ENCODE peak calls at places on chromosomes 5 and 9, in eight cellular contexts. Q is mesendoderm; S is breast epithelium; N is right cardiac atrium; C is psoas muscle; K is stomach; Y is CD4-positive, alpha-beta memory T cell; E is HepG2. U is an unnamed sample.

GRCh38 chr5:151492729-151493128 is 45.3 kb downstream of the SLC36A1 start:
- DNase-seq in Q (peak; percentile 70), S (no peak), N (no peak), C (no peak), K (no peak), Y (no peak), E (no peak), U (no peak)

GRCh38 chr5:65010841-65011240 is 242.1 kb downstream of the CWC27 start:
- DNase-seq in Q (no peak), S (no peak), N (no peak), C (no peak), K (no peak), Y (no peak), E (no peak), U (no peak)

GRCh38 chr5:146337264-146337904 is 1.3 kb upstream of the POU4F3 start:
- DNase-seq in Q (peak; percentile 14), S (no peak), N (no peak), C (no peak), K (no peak), Y (no peak), E (no peak), U (no peak)

GRCh38 chr9:21933281-21933680 is 60.9 kb downstream of the CDKN2A start:
- DNase-seq in Q (peak; percentile 66), S (no peak), N (no peak), C (no peak), K (no peak), Y (no peak), E (no peak), U (no peak)

GRCh38 chr5:153483482-153483881 is 7.0 kb upstream of the GRIA1 start:
- DNase-seq in Q (no peak), S (no peak), N (no peak), C (no peak), K (no peak), Y (no peak), E (no peak), U (no peak)

GRCh38 chr9:4339357-4339756 is 39.5 kb upstream of the GLIS3 start:
- DNase-seq in Q (peak; percentile 86), S (peak; percentile 79), N (peak; percentile 88), C (peak; percentile 80), K (peak; percentile 90), Y (peak; percentile 76), E (peak; percentile 66), U (no peak)

GRCh38 chr9:18404482-18405029 is 69.4 kb upstream of the ADAMTSL1 start:
- DNase-seq in Q (no peak), S (no peak), N (no peak), C (no peak), K (no peak), Y (no peak), E (no peak), U (no peak)

GRCh38 chr9:89790542-89791109 is 185.8 kb downstream of the GADD45G start:
- DNase-seq in Q (no peak), S (no peak), N (no peak), C (no peak), K (no peak), Y (no peak), E (no peak), U (no peak)

GRCh38 chr9:2231831-2232230 is 216.7 kb downstream of the SMARCA2 start:
- DNase-seq in Q (no peak), S (no peak), N (no peak), C (no peak), K (no peak), Y (no peak), E (no peak), U (no peak)

GRCh38 chr5:101838329-101838964 is 457.6 kb downstream of the SLCO4C1 start:
- DNase-seq in Q (no peak), S (no peak), N (no peak), C (no peak), K (no peak), Y (no peak), E (no peak), U (no peak)

GRCh38 chr9:101711330-101711941 is 27.0 kb downstream of the GRIN3A start:
- DNase-seq in Q (peak; percentile 61), S (no peak), N (no peak), C (no peak), K (no peak), Y (no peak), E (peak; percentile 23), U (no peak)

GRCh38 chr5:132011561-132012384 is at the start of gene ACSL6:
- DNase-seq in Q (peak; percentile 18), S (no peak), N (peak; percentile 70), C (peak; percentile 43), K (peak; percentile 51), Y (peak; percentile 51), E (no peak), U (peak; percentile 74)

GRCh38 chr5:81486711-81487110 is 92.8 kb upstream of the ACOT12 start:
- DNase-seq in Q (peak; percentile 19), S (no peak), N (no peak), C (no peak), K (no peak), Y (no peak), E (no peak), U (no peak)

GRCh38 chr9:135830496-135830895 is 76.8 kb downstream of the CAMSAP1 start:
- DNase-seq in Q (no peak), S (no peak), N (no peak), C (no peak), K (no peak), Y (no peak), E (no peak), U (no peak)

GRCh38 chr9:135833864-135834263 is 73.5 kb downstream of the CAMSAP1 start:
- DNase-seq in Q (no peak), S (no peak), N (no peak), C (no peak), K (no peak), Y (no peak), E (no peak), U (no peak)

GRCh38 chr9:135840107-135840506 is 67.2 kb downstream of the CAMSAP1 start:
- DNase-seq in Q (no peak), S (no peak), N (no peak), C (no peak), K (no peak), Y (no peak), E (no peak), U (no peak)

GRCh38 chr9:135839516-135839915 is 67.8 kb downstream of the CAMSAP1 start:
- DNase-seq in Q (no peak), S (no peak), N (no peak), C (no peak), K (no peak), Y (no peak), E (no peak), U (no peak)

DNA sequence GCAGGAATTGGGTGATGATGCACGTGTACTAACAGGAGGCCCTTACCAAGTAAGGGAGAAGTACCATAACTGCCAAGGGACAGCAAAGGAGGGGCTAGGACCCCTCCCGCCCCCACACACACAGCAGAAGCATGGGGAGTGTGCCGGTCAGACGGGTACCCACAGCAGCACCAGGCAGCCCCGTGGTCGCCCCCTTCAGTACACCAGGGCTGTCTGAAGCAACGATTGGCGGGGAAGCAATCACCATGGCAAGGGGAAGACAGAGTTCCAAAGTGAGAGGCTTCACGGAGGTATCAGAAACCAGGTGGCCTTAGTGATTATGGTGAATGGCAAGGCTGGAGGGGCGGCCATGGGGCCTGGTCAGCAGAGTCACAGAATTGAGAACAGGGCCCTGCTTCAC is 72.2 kb downstream of the CAMSAP1 start:
- DNase-seq in Q (no peak), S (no peak), N (no peak), C (no peak), K (no peak), Y (no peak), E (no peak), U (no peak)
- H3K4me1 ChIP-seq in Q (no peaks in the 10 kb centered on the region), S (no peaks in the 10 kb centered on the region), N (no peaks in the 10 kb centered on the region), C (no peaks in the 10 kb centered on the region), K (peaks cover 7% of the 10 kb centered on the region), Y (no peaks in the 10 kb centered on the region), E (no peaks in the 10 kb centered on the region), U (no peaks in the 10 kb centered on the region)

GRCh38 chr5:181167814-181168488 is 20.6 kb downstream of the OR2V2 start:
- DNase-seq in Q (peak; percentile 91), S (no peak), N (no peak), C (no peak), K (no peak), Y (no peak), E (no peak), U (no peak)

GRCh38 chr5:181170237-181170830 is 22.9 kb downstream of the OR2V2 start:
- DNase-seq in Q (no peak), S (no peak), N (no peak), C (no peak), K (no peak), Y (no peak), E (no peak), U (no peak)

GRCh38 chr5:181166812-181167733 is 19.7 kb downstream of the OR2V2 start:
- DNase-seq in Q (no peak), S (no peak), N (no peak), C (no peak), K (no peak), Y (no peak), E (no peak), U (no peak)

GRCh38 chr5:181170996-181171395 is 23.6 kb downstream of the OR2V2 start:
- DNase-seq in Q (no peak), S (no peak), N (no peak), C (no peak), K (no peak), Y (no peak), E (no peak), U (no peak)

GRCh38 chr5:181168595-181169118 is 21.3 kb downstream of the OR2V2 start:
- DNase-seq in Q (no peak), S (no peak), N (no peak), C (no peak), K (no peak), Y (no peak), E (no peak), U (no peak)
- H3K4me1 ChIP-seq in Q (no peaks in the 10 kb centered on the region), S (no peaks in the 10 kb centered on the region), N (peaks cover 2% of the 10 kb centered on the region), C (no peaks in the 10 kb centered on the region), K (peaks cover 7% of the 10 kb centered on the region), Y (peaks cover 21% of the 10 kb centered on the region), E (peaks cover 51% of the 10 kb centered on the region), U (peaks cover 9% of the 10 kb centered on the region)

GRCh38 chr5:40386293-40386692 is 293.4 kb upstream of the PTGER4 start:
- DNase-seq in Q (peak; percentile 21), S (no peak), N (no peak), C (no peak), K (no peak), Y (peak; percentile 58), E (no peak), U (no peak)
- H3K4me1 ChIP-seq in Q (peaks cover 2% of the 10 kb centered on the region), S (no peaks in the 10 kb centered on the region), N (peaks cover 1% of the 10 kb centered on the region), C (no peaks in the 10 kb centered on the region), K (peaks cover 5% of the 10 kb centered on the region), Y (peaks cover 91% of the 10 kb centered on the region), E (no peaks in the 10 kb centered on the region), U (no peaks in the 10 kb centered on the region)

GRCh38 chr9:75612754-75613153 is 277.7 kb upstream of the PCSK5 start:
- DNase-seq in Q (no peak), S (no peak), N (no peak), C (no peak), K (no peak), Y (no peak), E (no peak), U (no peak)

GRCh38 chr9:75616841-75617566 is 273.5 kb upstream of the PCSK5 start:
- DNase-seq in Q (no peak), S (peak; percentile 47), N (no peak), C (no peak), K (no peak), Y (no peak), E (no peak), U (no peak)

GRCh38 chr9:75616052-75616451 is 274.4 kb upstream of the PCSK5 start:
- DNase-seq in Q (no peak), S (no peak), N (no peak), C (no peak), K (no peak), Y (no peak), E (no peak), U (no peak)

GRCh38 chr9:75612205-75612604 is 278.3 kb upstream of the PCSK5 start:
- DNase-seq in Q (no peak), S (no peak), N (no peak), C (no peak), K (no peak), Y (no peak), E (no peak), U (no peak)

GRCh38 chr9:75615284-75615683 is 275.2 kb upstream of the PCSK5 start:
- DNase-seq in Q (peak; percentile 17), S (no peak), N (no peak), C (no peak), K (no peak), Y (no peak), E (no peak), U (no peak)
- H3K4me1 ChIP-seq in Q (no peaks in the 10 kb centered on the region), S (no peaks in the 10 kb centered on the region), N (peaks cover 2% of the 10 kb centered on the region), C (no peaks in the 10 kb centered on the region), K (no peaks in the 10 kb centered on the region), Y (no peaks in the 10 kb centered on the region), E (no peaks in the 10 kb centered on the region), U (no peaks in the 10 kb centered on the region)

U was measured in vagina.